ENCODE peak calls at places on chromosomes 13 and 19, in four cellular contexts. One of them, this sample, is unnamed.
A peak's percentile ranks its signal among the peaks of the same experiment; 100 is the strongest.

GRCh38 chr19:30590596-30591229 is 218.5 kb downstream of the ZNF536 start:
- DNase-seq in fibroblast of lung: no peak
- DNase-seq in body of pancreas: no peak
- DNase-seq in esophagus squamous epithelium: no peak
- DNase-seq in this sample: no peak

GRCh38 chr13:63855457-63856118 is 2439.9 kb upstream of the PCDH20 start:
- DNase-seq in body of pancreas: no peak
- DNase-seq in fibroblast of lung: no peak
- DNase-seq in esophagus squamous epithelium: no peak
- DNase-seq in this sample: no peak

GRCh38 chr19:57803594-57804325 is 11.0 kb downstream of the ZNF552 start:
- DNase-seq in esophagus squamous epithelium: no peak
- DNase-seq in body of pancreas: no peak
- DNase-seq in fibroblast of lung: peak; percentile 99
- DNase-seq in this sample: peak; percentile 78

GRCh38 chr13:59000770-59001169 is 1163.0 kb downstream of the DIAPH3 start:
- DNase-seq in fibroblast of lung: peak; percentile 32
- DNase-seq in body of pancreas: no peak
- DNase-seq in esophagus squamous epithelium: no peak
- DNase-seq in this sample: no peak

GRCh38 chr13:100890645-100891044 is 216.1 kb upstream of the TMTC4 start:
- DNase-seq in body of pancreas: no peak
- DNase-seq in esophagus squamous epithelium: no peak
- DNase-seq in fibroblast of lung: no peak
- DNase-seq in this sample: no peak

GRCh38 chr13:98813993-98814392 is 61.5 kb upstream of the SLC15A1 start:
- DNase-seq in body of pancreas: no peak
- DNase-seq in fibroblast of lung: peak; percentile 24
- DNase-seq in esophagus squamous epithelium: no peak
- DNase-seq in this sample: no peak

GRCh38 chr19:5880604-5881078 is 10.3 kb upstream of the FUT5 start:
- DNase-seq in esophagus squamous epithelium: no peak
- DNase-seq in body of pancreas: peak; percentile 29
- DNase-seq in fibroblast of lung: peak; percentile 72
- DNase-seq in this sample: peak; percentile 71

GRCh38 chr19:40553885-40554857 is 22.5 kb upstream of the SHKBP1 start:
- DNase-seq in fibroblast of lung: no peak
- DNase-seq in body of pancreas: no peak
- DNase-seq in esophagus squamous epithelium: no peak
- DNase-seq in this sample: no peak

GRCh38 chr13:35157143-35157755 is 215.2 kb downstream of the NBEA start:
- DNase-seq in esophagus squamous epithelium: no peak
- DNase-seq in fibroblast of lung: peak; percentile 46
- DNase-seq in body of pancreas: peak; percentile 19
- DNase-seq in this sample: peak; percentile 71

GRCh38 chr13:51525567-51526165 is 58.6 kb upstream of the WDFY2 start:
- DNase-seq in fibroblast of lung: peak; percentile 57
- DNase-seq in esophagus squamous epithelium: no peak
- DNase-seq in body of pancreas: no peak
- DNase-seq in this sample: no peak

GRCh38 chr13:61024046-61024445 is 391.6 kb downstream of the PCDH20 start:
- DNase-seq in esophagus squamous epithelium: no peak
- DNase-seq in fibroblast of lung: no peak
- DNase-seq in body of pancreas: no peak
- DNase-seq in this sample: no peak

GRCh38 chr19:46602392-46603194 is 1.5 kb downstream of the CALM3 start:
- DNase-seq in esophagus squamous epithelium: no peak
- DNase-seq in fibroblast of lung: no peak
- DNase-seq in body of pancreas: no peak
- DNase-seq in this sample: no peak

GRCh38 chr19:4246767-4247593 is at the start of gene YJU2:
- DNase-seq in body of pancreas: peak; percentile 99
- DNase-seq in fibroblast of lung: peak; percentile 99
- DNase-seq in esophagus squamous epithelium: peak; percentile 96
- DNase-seq in this sample: peak; percentile 100

GRCh38 chr13:30002577-30002976 is 152.2 kb upstream of the UBL3 start:
- DNase-seq in esophagus squamous epithelium: no peak
- DNase-seq in body of pancreas: no peak
- DNase-seq in fibroblast of lung: peak; percentile 93
- DNase-seq in this sample: no peak

GRCh38 chr13:31372454-31372853 is 172.7 kb downstream of the B3GLCT start:
- DNase-seq in fibroblast of lung: no peak
- DNase-seq in body of pancreas: no peak
- DNase-seq in esophagus squamous epithelium: no peak
- DNase-seq in this sample: no peak

This sample was measured in myocyte.